ENCODE peak calls at places on chromosomes 11 and 22, in six cellular contexts. One of them, this sample, is unnamed.

GRCh38 chr11:76215946-76216345 is 9.6 kb upstream of the WNT11 start:
- DNase-seq in GM12878: no peak
- DNase-seq in HepG2: no peak
- DNase-seq in HCT116: no peak
- DNase-seq in Panc1: no peak
- DNase-seq in K562: no peak
- DNase-seq in this sample: no peak

GRCh38 chr11:22903782-22904181 is 43.5 kb upstream of the CCDC179 start:
- DNase-seq in GM12878: no peak
- DNase-seq in HepG2: no peak
- DNase-seq in HCT116: no peak
- DNase-seq in Panc1: no peak
- DNase-seq in K562: no peak
- DNase-seq in this sample: no peak

GRCh38 chr11:128670631-128671030 is 23.2 kb upstream of the FLI1 start:
- DNase-seq in GM12878: no peak
- DNase-seq in HepG2: no peak
- DNase-seq in HCT116: no peak
- DNase-seq in Panc1: no peak
- DNase-seq in K562: no peak
- DNase-seq in this sample: no peak

GRCh38 chr22:46501701-46502100 is 35.7 kb downstream of the CELSR1 start:
- DNase-seq in GM12878: no peak
- DNase-seq in HepG2: no peak
- DNase-seq in HCT116: no peak
- DNase-seq in Panc1: no peak
- DNase-seq in K562: no peak
- DNase-seq in this sample: no peak

GRCh38 chr11:106842134-106842533 is 176.1 kb downstream of the GUCY1A2 start:
- DNase-seq in GM12878: no peak
- DNase-seq in HepG2: no peak
- DNase-seq in HCT116: no peak
- DNase-seq in Panc1: no peak
- DNase-seq in K562: no peak
- DNase-seq in this sample: no peak

GRCh38 chr11:72629266-72629665 is 45.0 kb downstream of the PDE2A start:
- DNase-seq in GM12878: no peak
- DNase-seq in HepG2: no peak
- DNase-seq in HCT116: no peak
- DNase-seq in Panc1: no peak
- DNase-seq in K562: no peak
- DNase-seq in this sample: no peak

GRCh38 chr11:117514256-117514655 is 186.6 kb downstream of the CEP164 start:
- DNase-seq in GM12878: no peak
- DNase-seq in HepG2: no peak
- DNase-seq in HCT116: no peak
- DNase-seq in Panc1: no peak
- DNase-seq in K562: no peak
- DNase-seq in this sample: no peak

GRCh38 chr22:50606561-50607365 is 6.2 kb downstream of the MAPK8IP2 start:
- DNase-seq in GM12878: no peak
- DNase-seq in HepG2: no peak
- DNase-seq in HCT116: no peak
- DNase-seq in Panc1: no peak
- DNase-seq in K562: no peak
- DNase-seq in this sample: no peak

GRCh38 chr22:39617342-39617741 is 46.8 kb downstream of the CACNA1I start:
- DNase-seq in GM12878: no peak
- DNase-seq in HepG2: no peak
- DNase-seq in HCT116: no peak
- DNase-seq in Panc1: no peak
- DNase-seq in K562: no peak
- DNase-seq in this sample: no peak

GRCh38 chr11:122089111-122089510 is 26.9 kb downstream of the BLID start:
- DNase-seq in GM12878: no peak
- DNase-seq in HepG2: no peak
- DNase-seq in HCT116: no peak
- DNase-seq in Panc1: no peak
- DNase-seq in K562: no peak
- DNase-seq in this sample: no peak

GRCh38 chr11:45815747-45816146 is 10.8 kb downstream of the SLC35C1 start:
- DNase-seq in GM12878: no peak
- DNase-seq in HepG2: no peak
- DNase-seq in HCT116: no peak
- DNase-seq in Panc1: no peak
- DNase-seq in K562: peak; percentile 38
- DNase-seq in this sample: no peak

GRCh38 chr11:2092956-2093412 is 46.2 kb downstream of the IGF2 start:
- DNase-seq in GM12878: no peak
- DNase-seq in HepG2: no peak
- DNase-seq in HCT116: no peak
- DNase-seq in Panc1: no peak
- DNase-seq in K562: no peak
- DNase-seq in this sample: no peak

GRCh38 chr11:3167143-3168119 is 2.3 kb upstream of the OSBPL5 start:
- DNase-seq in GM12878: no peak
- DNase-seq in HepG2: no peak
- DNase-seq in HCT116: no peak
- DNase-seq in Panc1: no peak
- DNase-seq in K562: no peak
- DNase-seq in this sample: no peak

GRCh38 chr11:69299572-69299971 is 5.6 kb downstream of the MYEOV start:
- DNase-seq in GM12878: no peak
- DNase-seq in HepG2: no peak
- DNase-seq in HCT116: no peak
- DNase-seq in Panc1: no peak
- DNase-seq in K562: no peak
- DNase-seq in this sample: no peak

GRCh38 chr11:69744435-69744834 is 30.7 kb downstream of the FGF4 start:
- DNase-seq in GM12878: no peak
- DNase-seq in HepG2: peak; percentile 69
- DNase-seq in HCT116: no peak
- DNase-seq in Panc1: no peak
- DNase-seq in K562: no peak
- DNase-seq in this sample: no peak

GRCh38 chr11:2569731-2570210 is 125.0 kb downstream of the KCNQ1 start:
- DNase-seq in GM12878: no peak
- DNase-seq in HepG2: no peak
- DNase-seq in HCT116: no peak
- DNase-seq in Panc1: no peak
- DNase-seq in K562: no peak
- DNase-seq in this sample: no peak

GRCh38 chr11:27385245-27385644 is 22.2 kb upstream of the CCDC34 start:
- DNase-seq in GM12878: no peak
- DNase-seq in HepG2: no peak
- DNase-seq in HCT116: no peak
- DNase-seq in Panc1: no peak
- DNase-seq in K562: no peak
- DNase-seq in this sample: no peak

GRCh38 chr11:75249704-75250103 is 9.1 kb downstream of the TPBGL start:
- DNase-seq in GM12878: no peak
- DNase-seq in HepG2: no peak
- DNase-seq in HCT116: no peak
- DNase-seq in Panc1: no peak
- DNase-seq in K562: no peak
- DNase-seq in this sample: no peak

GRCh38 chr11:69535928-69536327 is 54.5 kb downstream of the LINC01488 start:
- DNase-seq in GM12878: no peak
- DNase-seq in HepG2: no peak
- DNase-seq in HCT116: no peak
- DNase-seq in Panc1: no peak
- DNase-seq in K562: no peak
- DNase-seq in this sample: no peak

GRCh38 chr11:104968856-104969776 is 742 bp upstream of the CASP4 start:
- DNase-seq in GM12878: no peak
- DNase-seq in HepG2: peak; percentile 50
- DNase-seq in HCT116: no peak
- DNase-seq in Panc1: peak; percentile 30
- DNase-seq in K562: no peak
- DNase-seq in this sample: no peak

GRCh38 chr11:77092382-77092781 is 10.3 kb upstream of the OMP start:
- DNase-seq in GM12878: no peak
- DNase-seq in HepG2: no peak
- DNase-seq in HCT116: no peak
- DNase-seq in Panc1: no peak
- DNase-seq in K562: no peak
- DNase-seq in this sample: no peak

GRCh38 chr11:2305140-2305861 is 3.5 kb downstream of the TSPAN32 start:
- DNase-seq in GM12878: peak; percentile 4
- DNase-seq in HepG2: peak; percentile 40
- DNase-seq in HCT116: no peak
- DNase-seq in Panc1: peak; percentile 35
- DNase-seq in K562: peak; percentile 69
- DNase-seq in this sample: no peak

GRCh38 chr22:24807284-24807950 is 1.4 kb downstream of the SGSM1 start:
- DNase-seq in GM12878: no peak
- DNase-seq in HepG2: no peak
- DNase-seq in HCT116: no peak
- DNase-seq in Panc1: no peak
- DNase-seq in K562: no peak
- DNase-seq in this sample: no peak

GRCh38 chr11:69342588-69343330 is 48.8 kb downstream of the MYEOV start:
- DNase-seq in GM12878: no peak
- DNase-seq in HepG2: no peak
- DNase-seq in HCT116: no peak
- DNase-seq in Panc1: no peak
- DNase-seq in K562: no peak
- DNase-seq in this sample: no peak

GRCh38 chr11:118913411-118914125 is 12.2 kb downstream of the BCL9L start:
- DNase-seq in GM12878: no peak
- DNase-seq in HepG2: no peak
- DNase-seq in HCT116: no peak
- DNase-seq in Panc1: no peak
- DNase-seq in K562: no peak
- DNase-seq in this sample: no peak

GRCh38 chr22:34462795-34463194 is 542.5 kb upstream of the LARGE1 start:
- DNase-seq in GM12878: no peak
- DNase-seq in HepG2: no peak
- DNase-seq in HCT116: no peak
- DNase-seq in Panc1: no peak
- DNase-seq in K562: no peak
- DNase-seq in this sample: no peak

GRCh38 chr11:36148701-36149100 is 140.5 kb downstream of the COMMD9 start:
- DNase-seq in GM12878: no peak
- DNase-seq in HepG2: no peak
- DNase-seq in HCT116: no peak
- DNase-seq in Panc1: no peak
- DNase-seq in K562: no peak
- DNase-seq in this sample: no peak

GRCh38 chr11:13440100-13440855 is 22.7 kb downstream of the BTBD10 start:
- DNase-seq in GM12878: no peak
- DNase-seq in HepG2: no peak
- DNase-seq in HCT116: peak; percentile 3
- DNase-seq in Panc1: no peak
- DNase-seq in K562: no peak
- DNase-seq in this sample: no peak
- TF ChIP-seq REST in GM12878: no peak
- TF ChIP-seq REST in HepG2: no peak
- TF ChIP-seq REST in HCT116: no peak
- TF ChIP-seq REST in Panc1: no peak
- TF ChIP-seq REST in K562: no peak
- TF ChIP-seq REST in this sample: no peak

GRCh38 chr11:31535479-31535878 is 25.9 kb downstream of the ELP4 start:
- DNase-seq in GM12878: no peak
- DNase-seq in HepG2: no peak
- DNase-seq in HCT116: no peak
- DNase-seq in Panc1: no peak
- DNase-seq in K562: no peak
- DNase-seq in this sample: no peak
- H3K4me3 ChIP-seq in GM12878: no peak overlapping the region
- H3K4me3 ChIP-seq in HepG2: no peak overlapping the region
- H3K4me3 ChIP-seq in HCT116: no peak overlapping the region
- H3K4me3 ChIP-seq in Panc1: no peak overlapping the region
- H3K4me3 ChIP-seq in K562: no peak overlapping the region
- H3K4me3 ChIP-seq in this sample: no peak overlapping the region

GRCh38 chr11:64759131-64759721 is 548 bp downstream of the PYGM start:
- DNase-seq in GM12878: no peak
- DNase-seq in HepG2: peak; percentile 50
- DNase-seq in HCT116: no peak
- DNase-seq in Panc1: no peak
- DNase-seq in K562: peak; percentile 37
- DNase-seq in this sample: no peak

GRCh38 chr11:64760759-64761417 is 1.1 kb upstream of the PYGM start:
- DNase-seq in GM12878: no peak
- DNase-seq in HepG2: no peak
- DNase-seq in HCT116: no peak
- DNase-seq in Panc1: no peak
- DNase-seq in K562: peak; percentile 30
- DNase-seq in this sample: no peak

GRCh38 chr11:64758330-64759079 is 1.3 kb downstream of the PYGM start:
- DNase-seq in GM12878: no peak
- DNase-seq in HepG2: no peak
- DNase-seq in HCT116: no peak
- DNase-seq in Panc1: no peak
- DNase-seq in K562: peak; percentile 8
- DNase-seq in this sample: no peak

GRCh38 chr11:64757549-64758329 is 2.0 kb downstream of the PYGM start:
- DNase-seq in GM12878: no peak
- DNase-seq in HepG2: no peak
- DNase-seq in HCT116: no peak
- DNase-seq in Panc1: no peak
- DNase-seq in K562: no peak
- DNase-seq in this sample: no peak

GRCh38 chr11:64759722-64760719 is at the start of gene PYGM:
- DNase-seq in GM12878: no peak
- DNase-seq in HepG2: no peak
- DNase-seq in HCT116: no peak
- DNase-seq in Panc1: no peak
- DNase-seq in K562: peak; percentile 55
- DNase-seq in this sample: no peak
- TF ChIP-seq POLR2AphosphoS5 in GM12878: peak; percentile 12
- TF ChIP-seq POLR2AphosphoS5 in HepG2: no peak
- TF ChIP-seq POLR2AphosphoS5 in HCT116: no peak
- TF ChIP-seq POLR2AphosphoS5 in Panc1: no peak
- TF ChIP-seq POLR2AphosphoS5 in K562: no peak
- TF ChIP-seq POLR2AphosphoS5 in this sample: no peak

GRCh38 chr11:17020831-17021230 is 6.6 kb upstream of the PLEKHA7 start:
- DNase-seq in GM12878: no peak
- DNase-seq in HepG2: no peak
- DNase-seq in HCT116: no peak
- DNase-seq in Panc1: no peak
- DNase-seq in K562: no peak
- DNase-seq in this sample: no peak

GRCh38 chr11:17021550-17021949 is 7.3 kb upstream of the PLEKHA7 start:
- DNase-seq in GM12878: no peak
- DNase-seq in HepG2: no peak
- DNase-seq in HCT116: no peak
- DNase-seq in Panc1: no peak
- DNase-seq in K562: no peak
- DNase-seq in this sample: no peak

GRCh38 chr11:17015639-17016125 is 1.5 kb upstream of the PLEKHA7 start:
- DNase-seq in GM12878: no peak
- DNase-seq in HepG2: no peak
- DNase-seq in HCT116: no peak
- DNase-seq in Panc1: no peak
- DNase-seq in K562: no peak
- DNase-seq in this sample: no peak

GRCh38 chr11:17014774-17015638 is 792 bp upstream of the PLEKHA7 start:
- DNase-seq in GM12878: no peak
- DNase-seq in HepG2: peak; percentile 65
- DNase-seq in HCT116: peak; percentile 75
- DNase-seq in Panc1: no peak
- DNase-seq in K562: peak; percentile 34
- DNase-seq in this sample: no peak

GRCh38 chr11:17019231-17019630 is 5.0 kb upstream of the PLEKHA7 start:
- DNase-seq in GM12878: no peak
- DNase-seq in HepG2: no peak
- DNase-seq in HCT116: no peak
- DNase-seq in Panc1: no peak
- DNase-seq in K562: no peak
- DNase-seq in this sample: no peak
- TF ChIP-seq REST in GM12878: no peak
- TF ChIP-seq REST in HepG2: no peak
- TF ChIP-seq REST in HCT116: no peak
- TF ChIP-seq REST in Panc1: no peak
- TF ChIP-seq REST in K562: no peak
- TF ChIP-seq REST in this sample: no peak

This sample was measured in HL-60.